ENCODE peak calls at places on chromosome 19, in five cellular contexts. X is CD4-positive, alpha-beta T cell; R is left ventricle myocardium inferior; C is neural progenitor cell; D is A549. P is an unnamed sample.

GRCh38 chr19:31214997-31215396 is 134.2 kb downstream of the TSHZ3 start:
- DNase-seq in X (no peak), R (no peak), C (no peak), D (no peak), P (no peak)

GRCh38 chr19:3034194-3034844 is 5.2 kb upstream of the TLE2 start:
- DNase-seq in X (no peak), R (no peak), C (peak), D (no peak), P (no peak)

GRCh38 chr19:1856698-1857603 is 6.4 kb downstream of the KLF16 start:
- DNase-seq in X (no peak), R (peak), C (peak), D (peak), P (peak)

GRCh38 chr19:10760268-10760944 is 42.5 kb downstream of the DNM2 start:
- DNase-seq in X (no peak), R (no peak), C (no peak), D (no peak), P (no peak)

GRCh38 chr19:28644261-28644660 is 568.7 kb downstream of the UQCRFS1 start:
- DNase-seq in X (no peak), R (no peak), C (no peak), D (no peak), P (no peak)

GRCh38 chr19:55088021-55088451 is 12.4 kb downstream of the EPS8L1 start:
- DNase-seq in X (no peak), R (no peak), C (no peak), D (no peak), P (no peak)

GRCh38 chr19:33374406-33374703 is 846 bp downstream of the CEBPG start:
- DNase-seq in X (no peak), R (no peak), C (peak), D (no peak), P (no peak)

GRCh38 chr19:35518313-35518712 is 4.9 kb upstream of the DMKN start:
- DNase-seq in X (no peak), R (no peak), C (no peak), D (peak), P (no peak)

GRCh38 chr19:33194884-33195710 is 967 bp downstream of the LRP3 start:
- DNase-seq in X (no peak), R (no peak), C (peak), D (peak), P (no peak)

GRCh38 chr19:45769821-45770191 is 754 bp upstream of the SIX5 start:
- DNase-seq in X (peak), R (no peak), C (peak), D (peak), P (no peak)

GRCh38 chr19:383922-384800 is 24.8 kb downstream of the C2CD4C start:
- DNase-seq in X (no peak), R (no peak), C (peak), D (no peak), P (no peak)
- H3K27ac ChIP-seq in X (no peak), R (no peak), C (no peak), D (no peak), P (no peak)

GRCh38 chr19:15137777-15138176 is 30.6 kb downstream of the SYDE1 start:
- DNase-seq in X (no peak), R (no peak), C (no peak), D (no peak), P (no peak)

GRCh38 chr19:15138427-15138826 is 31.2 kb downstream of the SYDE1 start:
- DNase-seq in X (no peak), R (no peak), C (no peak), D (no peak), P (no peak)

GRCh38 chr19:15144046-15144646 is 36.9 kb downstream of the SYDE1 start:
- DNase-seq in X (no peak), R (no peak), C (no peak), D (no peak), P (no peak)

GRCh38 chr19:15142313-15142712 is 35.1 kb downstream of the SYDE1 start:
- DNase-seq in X (no peak), R (no peak), C (no peak), D (no peak), P (no peak)

DNA sequence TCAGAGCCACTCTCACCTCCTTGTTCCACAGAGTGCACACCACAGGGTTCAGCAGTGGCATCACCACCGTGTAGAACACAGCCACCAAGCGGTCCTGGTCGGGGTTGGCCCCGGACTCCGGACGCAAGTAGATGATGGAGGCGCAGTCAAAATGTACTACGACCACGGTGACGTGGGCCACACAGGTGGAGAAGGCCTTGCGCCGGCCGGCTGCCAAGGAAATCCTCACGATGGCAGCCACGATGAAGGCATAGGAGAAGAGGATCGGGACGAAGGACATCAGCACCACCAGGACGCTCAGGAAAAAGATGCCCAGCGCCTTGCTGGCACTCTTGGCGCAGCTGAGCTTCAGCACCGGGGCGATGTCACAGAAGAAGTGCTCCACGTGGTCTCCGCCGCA is 33.9 kb downstream of the SYDE1 start:
- DNase-seq in X (no peak), R (no peak), C (no peak), D (no peak), P (no peak)
- H3K27ac ChIP-seq in X (no peak), R (no peak), C (no peak), D (no peak), P (no peak)

DNA sequence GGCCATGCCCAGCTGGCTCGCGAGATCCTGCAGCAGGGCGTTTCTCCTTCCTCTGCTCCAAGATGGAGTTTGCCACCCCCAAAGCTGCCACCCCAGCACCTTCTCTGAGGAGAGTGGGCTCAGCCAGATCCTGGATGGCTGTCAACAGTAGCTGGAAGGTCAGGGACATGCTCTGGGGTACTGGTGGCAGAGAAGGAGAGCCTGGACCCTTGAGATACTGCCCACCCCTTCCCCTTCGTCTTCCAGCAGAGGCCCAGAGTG is 11.6 kb downstream of the IRGC start:
- DNase-seq in X (no peak), R (no peak), C (no peak), D (no peak), P (no peak)
- H3K27ac ChIP-seq in X (no peak), R (peak), C (no peak), D (no peak), P (no peak)

DNA sequence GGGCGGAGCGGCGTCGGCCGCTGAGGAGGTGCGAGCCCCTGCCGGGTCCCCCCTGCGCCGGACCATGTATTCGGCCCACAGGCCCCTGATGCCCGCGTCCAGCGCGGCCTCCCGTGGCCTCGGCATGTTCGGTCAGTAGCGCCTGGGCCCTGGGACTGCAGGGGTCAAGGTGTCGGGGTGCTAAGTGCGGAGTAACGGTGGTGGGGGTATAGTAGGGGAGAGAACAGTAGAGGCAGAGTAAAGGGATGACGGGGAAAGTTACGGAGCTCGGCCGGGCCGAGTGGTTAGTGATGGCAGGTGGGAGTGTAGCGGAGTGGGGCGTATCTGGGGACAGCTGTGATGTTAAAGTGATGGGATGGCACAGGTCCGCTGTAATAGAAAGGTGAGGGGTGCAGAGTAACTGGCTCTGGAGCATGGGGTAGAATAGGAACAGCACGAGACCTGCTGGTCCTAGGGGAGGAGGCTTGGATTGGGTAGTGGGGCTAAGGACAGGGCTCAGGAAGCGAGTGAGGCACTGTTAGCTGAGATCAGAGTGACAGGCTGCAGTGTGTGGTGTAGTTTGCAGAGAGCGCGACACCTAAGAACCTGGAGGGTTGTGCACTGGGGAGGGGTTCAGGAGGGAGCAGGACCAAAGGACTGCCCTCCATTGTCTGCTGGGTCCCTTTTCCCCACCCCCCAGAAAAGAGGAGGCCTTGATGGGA is 15.7 kb downstream of the CIC start:
- DNase-seq in X (no peak), R (no peak), C (peak), D (no peak), P (no peak)
- H3K27ac ChIP-seq in X (peak), R (peak), C (no peak), D (peak), P (peak)

GRCh38 chr19:8396563-8397203 is 6.5 kb downstream of the RAB11B start:
- DNase-seq in X (peak), R (peak), C (peak), D (peak), P (no peak)
- H3K27ac ChIP-seq in X (no peak), R (peak), C (no peak), D (peak), P (no peak)

DNA sequence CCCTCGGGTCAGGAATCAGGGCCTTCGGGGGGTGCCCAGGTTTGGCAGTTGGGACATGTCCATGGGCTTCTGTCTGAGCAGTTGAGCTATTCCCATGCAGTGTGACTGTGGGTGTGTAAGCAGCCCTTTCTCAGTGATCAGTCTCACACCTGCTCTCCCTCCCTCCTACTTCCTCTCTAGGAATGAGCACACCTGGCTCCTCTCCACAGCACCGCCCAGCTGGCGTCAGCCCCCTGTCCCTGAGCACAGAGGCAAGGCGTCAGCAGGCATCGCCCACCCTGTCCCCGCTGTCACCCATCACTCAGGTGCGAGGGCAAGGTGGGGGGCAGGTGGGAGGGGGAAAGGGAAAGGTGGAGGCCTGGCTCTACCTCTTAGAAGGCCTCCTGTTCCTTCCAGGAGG is 25.9 kb downstream of the COMP start:
- DNase-seq in X (no peak), R (no peak), C (no peak), D (no peak), P (no peak)
- H3K27ac ChIP-seq in X (no peak), R (no peak), C (no peak), D (no peak), P (no peak)

GRCh38 chr19:5956323-5956722 is 21.6 kb downstream of the RANBP3 start:
- DNase-seq in X (no peak), R (no peak), C (no peak), D (no peak), P (no peak)

GRCh38 chr19:5955638-5955935 is 22.4 kb downstream of the RANBP3 start:
- DNase-seq in X (no peak), R (no peak), C (no peak), D (no peak), P (no peak)

GRCh38 chr19:5958074-5958850 is 19.7 kb downstream of the RANBP3 start:
- DNase-seq in X (no peak), R (no peak), C (no peak), D (no peak), P (no peak)

GRCh38 chr19:5956728-5957127 is 21.2 kb downstream of the RANBP3 start:
- DNase-seq in X (no peak), R (no peak), C (no peak), D (no peak), P (no peak)

GRCh38 chr19:5957132-5957531 is 20.8 kb downstream of the RANBP3 start:
- DNase-seq in X (no peak), R (no peak), C (no peak), D (no peak), P (no peak)
- H3K27ac ChIP-seq in X (no peak), R (peak), C (no peak), D (no peak), P (no peak)

DNA sequence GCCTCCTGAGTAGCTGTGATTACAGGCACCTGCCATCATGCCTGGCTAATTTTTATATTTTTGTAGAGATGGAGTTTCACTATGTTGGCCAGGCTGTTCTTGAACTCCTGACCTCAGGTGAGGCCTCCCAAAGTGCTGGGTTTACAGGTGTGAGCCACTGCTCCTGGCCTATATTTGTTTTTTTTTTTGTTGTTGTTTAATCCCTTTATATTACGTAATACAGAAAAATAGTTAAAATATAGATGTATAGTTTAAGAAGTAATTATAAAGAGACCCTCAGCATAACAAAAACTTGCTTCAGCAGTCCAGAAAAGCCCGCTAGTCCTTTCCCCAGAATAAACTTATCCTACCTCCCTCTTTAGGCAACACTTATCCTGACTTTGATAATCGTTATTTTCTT is 2.4 kb downstream of the ZNF383 start:
- DNase-seq in X (no peak), R (no peak), C (no peak), D (no peak), P (no peak)
- H3K27ac ChIP-seq in X (no peak), R (no peak), C (no peak), D (no peak), P (no peak)

P was measured in thoracic aorta.